ENCODE peak calls at places on chromosomes 1 and 21, in four cellular contexts. M is H9, O is WTC11, R is left ventricle myocardium inferior. Q is an unnamed sample.

GRCh38 chr1:226786550-226786949 is 47.5 kb upstream of the ITPKB start:
- DNase-seq in M (no peak), O (no peak), R (no peak), Q (no peak)

GRCh38 chr1:231584117-231584516 is 42.5 kb upstream of the DISC1 start:
- DNase-seq in M (no peak), O (no peak), R (no peak), Q (no peak)

GRCh38 chr1:37143818-37144217 is 109.5 kb upstream of the GRIK3 start:
- DNase-seq in M (no peak), O (peak; percentile 22), R (no peak), Q (peak; percentile 50)

GRCh38 chr1:242847390-242847993 is 323.0 kb upstream of the PLD5 start:
- DNase-seq in M (no peak), O (no peak), R (no peak), Q (peak; percentile 34)

GRCh38 chr1:161487483-161487827 is 17.8 kb upstream of the FCGR2A start:
- DNase-seq in M (no peak), O (no peak), R (peak; percentile 38), Q (no peak)

GRCh38 chr1:197954718-197955418 is 37.7 kb downstream of the LHX9 start:
- DNase-seq in M (no peak), O (no peak), R (no peak), Q (no peak)

GRCh38 chr1:206590025-206590834 is 22.0 kb downstream of the EIF2D start:
- DNase-seq in M (no peak), O (peak; percentile 34), R (no peak), Q (no peak)

GRCh38 chr1:162003061-162003824 is 20.4 kb downstream of the OLFML2B start:
- DNase-seq in M (no peak), O (no peak), R (no peak), Q (no peak)

GRCh38 chr1:235357485-235358378 is 9.5 kb upstream of the TBCE start:
- DNase-seq in M (peak; percentile 75), O (peak; percentile 38), R (no peak), Q (peak; percentile 16)

GRCh38 chr1:194959795-194960194 is 1648.4 kb downstream of the KCNT2 start:
- DNase-seq in M (no peak), O (no peak), R (no peak), Q (no peak)

GRCh38 chr1:96388421-96389310 is 332.9 kb upstream of the PTBP2 start:
- DNase-seq in M (no peak), O (no peak), R (no peak), Q (no peak)

GRCh38 chr1:100340494-100340893 is 11.8 kb upstream of the CDC14A start:
- DNase-seq in M (no peak), O (no peak), R (no peak), Q (no peak)

GRCh38 chr1:154166207-154166606 is 11.3 kb upstream of the NUP210L start:
- DNase-seq in M (no peak), O (no peak), R (no peak), Q (no peak)

DNA sequence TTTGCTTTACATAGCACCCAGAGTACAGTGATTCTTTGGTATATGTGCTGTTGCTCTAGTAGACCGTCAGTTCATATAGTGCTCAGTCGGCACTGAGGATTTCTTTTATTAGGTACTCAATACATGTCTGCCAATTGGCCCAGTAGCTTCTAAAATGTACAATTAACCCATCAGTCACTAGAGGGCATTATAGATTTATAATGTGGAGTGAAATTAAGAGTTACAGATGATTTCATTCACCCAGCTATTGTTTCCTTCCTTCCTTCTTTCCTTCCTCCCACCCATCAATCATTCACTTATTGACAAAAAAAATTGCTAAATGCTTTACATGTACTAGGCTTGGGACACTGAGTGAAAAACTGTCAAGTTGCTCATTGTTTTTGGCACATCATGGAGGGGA is 263.6 kb upstream of the USP24 start:
- DNase-seq in M (no peak), O (no peak), R (no peak), Q (no peak)
- TF ChIP-seq CTCF in M (peak; percentile 63), O (no peak), R (peak; percentile 28), Q (no peak)

GRCh38 chr1:83554174-83554573 is 444.8 kb downstream of the TTLL7 start:
- DNase-seq in M (peak; percentile 45), O (peak; percentile 20), R (peak; percentile 13), Q (peak; percentile 2)
- TF ChIP-seq CTCF in M (peak; percentile 39), O (no peak), R (no peak), Q (no peak)

GRCh38 chr1:85244271-85245053 is 15.0 kb downstream of the C1orf52 start:
- DNase-seq in M (no peak), O (no peak), R (no peak), Q (no peak)
- TF ChIP-seq CTCF in M (no peak), O (no peak), R (no peak), Q (no peak)

GRCh38 chr1:24027838-24028468 is 47.8 kb upstream of the SRSF10 start:
- DNase-seq in M (no peak), O (no peak), R (no peak), Q (no peak)
- TF ChIP-seq CTCF in M (peak; percentile 62), O (no peak), R (peak; percentile 78), Q (peak; percentile 30)

DNA sequence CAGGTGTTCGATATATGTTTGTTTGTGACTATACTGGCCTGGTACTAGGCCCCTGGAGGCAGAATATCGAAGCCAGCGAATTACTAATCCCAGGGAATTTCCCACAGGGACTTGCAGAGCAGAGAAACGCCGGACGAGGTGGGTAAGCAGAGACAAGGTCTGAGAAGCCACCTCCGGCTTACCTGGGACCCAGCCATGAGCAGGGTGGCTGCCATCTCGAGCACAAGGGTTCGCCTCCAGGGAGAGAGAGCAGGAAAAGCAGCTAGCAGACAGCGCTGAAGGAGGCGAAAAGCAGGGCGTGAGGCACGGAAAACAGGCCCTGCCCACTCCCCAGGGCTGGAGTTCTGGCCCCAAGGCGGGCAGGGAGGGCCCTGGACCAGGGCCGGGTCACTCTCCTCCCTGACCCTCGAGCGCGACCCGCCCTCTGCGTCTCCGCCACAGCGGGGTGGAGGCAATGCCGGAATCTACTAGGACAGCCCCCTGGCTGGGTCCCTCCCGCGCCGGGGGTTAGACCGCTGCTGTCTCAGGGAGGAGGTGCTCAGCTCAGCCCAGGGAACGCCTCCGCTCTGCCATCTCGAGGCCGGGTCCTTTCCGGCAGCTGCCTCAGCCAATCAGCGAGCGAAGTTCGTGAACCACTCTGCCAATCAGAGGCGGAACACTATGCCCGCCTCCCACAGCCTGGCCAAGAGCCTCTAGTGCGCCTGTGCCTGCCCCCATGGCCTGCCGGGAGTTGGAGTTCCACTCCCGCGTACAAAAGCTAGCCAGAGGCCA is 1.7 kb downstream of the ZNF436 start:
- DNase-seq in M (peak; percentile 99), O (peak; percentile 98), R (peak; percentile 99), Q (peak; percentile 97)
- TF ChIP-seq CTCF in M (no peak), O (no peak), R (peak; percentile 27), Q (no peak)

GRCh38 chr21:26881504-26882228 is 36.5 kb upstream of the ADAMTS1 start:
- DNase-seq in M (no peak), O (no peak), R (no peak), Q (no peak)
- TF ChIP-seq CTCF in M (peak; percentile 62), O (no peak), R (peak; percentile 58), Q (peak; percentile 48)

Q was measured in nephron progenitor cell.